ENCODE peak calls at places on chromosomes 6 and 20, in nine cellular contexts. L is fibroblast of lung, D is astrocyte, N is GM23248, Q is mesenchymal stem cell, G is MM.1S, U is NT2/D1, O is neural progenitor cell, E is colonic mucosa. X is an unnamed sample.
A peak's percentile ranks its signal among the peaks of the same experiment; 100 is the strongest.

GRCh38 chr6:53658992-53659391 is 6.6 kb downstream of the KLHL31 start:
- DNase-seq in N (peak; percentile 15), L (no peak), D (no peak), Q (no peak), U (no peak), O (no peak), E (no peak), G (no peak), X (no peak)

GRCh38 chr20:61954276-61955021 is 111.2 kb downstream of the TAF4 start:
- DNase-seq in N (no peak), Q (no peak), U (no peak), O (no peak), G (no peak), L (no peak), E (no peak), D (no peak), X (no peak)

GRCh38 chr6:142551145-142551811 is 249.5 kb downstream of the ADGRG6 start:
- DNase-seq in L (peak; percentile 42), N (peak; percentile 49), G (no peak), D (peak; percentile 11), O (peak; percentile 13), U (no peak), E (no peak), Q (no peak), X (peak; percentile 84)

GRCh38 chr6:73264446-73264845 is 1.4 kb upstream of the KHDC1 start:
- DNase-seq in L (no peak), N (no peak), D (no peak), Q (no peak), O (no peak), U (no peak), E (no peak), G (no peak), X (peak; percentile 97)

GRCh38 chr6:127397729-127398609 is 54.6 kb upstream of the ECHDC1 start:
- DNase-seq in Q (no peak), N (no peak), U (no peak), G (no peak), E (no peak), D (no peak), O (no peak), L (no peak), X (no peak)

GRCh38 chr6:431986-432385 is 40.4 kb downstream of the IRF4 start:
- DNase-seq in D (peak; percentile 12), E (no peak), O (no peak), N (no peak), U (no peak), Q (no peak), G (no peak), L (peak; percentile 23), X (no peak)

GRCh38 chr6:134166529-134167221 is 114.3 kb upstream of the SLC2A12 start:
- DNase-seq in Q (no peak), D (no peak), L (no peak), O (no peak), U (no peak), N (no peak), G (no peak), E (no peak), X (peak; percentile 46)

GRCh38 chr20:23270427-23270911 is 80.1 kb upstream of the NXT1 start:
- DNase-seq in D (peak; percentile 87), O (no peak), N (peak; percentile 22), E (no peak), U (no peak), L (peak; percentile 89), G (no peak), Q (peak; percentile 91), X (no peak)

DNA sequence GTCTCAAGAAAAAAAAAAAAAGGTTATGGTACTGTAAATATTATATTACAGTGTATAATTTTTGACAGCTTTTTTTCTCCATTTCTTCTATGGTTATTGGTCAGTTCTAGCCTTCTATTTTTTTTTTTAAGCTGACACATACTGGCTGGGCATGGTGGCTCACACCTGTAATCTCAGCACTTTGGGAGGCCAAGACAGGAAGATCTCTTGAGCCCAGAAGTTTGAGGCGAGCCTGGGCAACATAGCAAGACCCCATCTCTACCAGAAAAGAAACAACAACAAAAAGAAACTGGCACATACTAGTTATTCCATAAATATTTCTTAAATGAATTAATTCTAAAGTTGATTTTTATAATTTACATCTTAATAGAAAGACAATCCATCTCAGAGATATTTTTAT is 27.6 kb upstream of the PRND start:
- DNase-seq in O (no peak), U (no peak), E (no peak), Q (no peak), L (no peak), D (no peak), G (no peak), N (no peak), X (no peak)
- H3K4me3 ChIP-seq in O (no peak overlapping the region), U (no peak overlapping the region), E (no peak overlapping the region), Q (no peak overlapping the region), L (no peak overlapping the region), D (no peak overlapping the region), G (no peak overlapping the region), N (no peak overlapping the region), X (no peak overlapping the region)

GRCh38 chr20:41198443-41198842 is 61.1 kb downstream of the PLCG1 start:
- DNase-seq in E (no peak), G (no peak), U (no peak), L (no peak), Q (no peak), D (no peak), N (no peak), O (no peak), X (no peak)

GRCh38 chr20:41187668-41188067 is 50.3 kb downstream of the PLCG1 start:
- DNase-seq in N (no peak), Q (no peak), U (no peak), O (no peak), E (no peak), L (no peak), G (no peak), D (no peak), X (no peak)

GRCh38 chr20:41191562-41192500 is 54.5 kb downstream of the PLCG1 start:
- DNase-seq in E (no peak), O (no peak), L (no peak), D (no peak), Q (no peak), N (no peak), G (no peak), U (no peak), X (no peak)

GRCh38 chr20:41196653-41197225 is 59.4 kb downstream of the PLCG1 start:
- DNase-seq in O (no peak), N (no peak), G (no peak), U (no peak), D (no peak), L (no peak), Q (no peak), E (no peak), X (no peak)

DNA sequence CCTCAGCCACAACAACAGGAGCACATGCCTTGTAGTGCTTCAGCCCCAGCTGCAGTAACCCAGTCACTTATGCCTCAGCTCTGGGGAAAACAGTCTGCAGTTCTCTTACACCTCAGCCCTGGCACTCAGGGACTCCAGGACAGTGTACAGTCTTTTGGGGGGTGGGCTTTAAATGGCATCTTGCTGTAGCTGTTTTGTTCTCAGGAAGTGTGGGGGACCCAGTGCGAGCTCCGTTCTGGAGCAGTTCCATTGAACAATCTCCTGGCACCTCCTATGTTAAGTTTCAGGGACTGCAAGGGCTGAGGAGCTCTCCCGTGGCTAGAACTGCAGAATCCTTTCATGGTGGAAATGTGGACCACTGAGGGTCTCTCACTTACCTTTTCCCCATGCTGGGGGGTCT is 55.2 kb downstream of the PLCG1 start:
- DNase-seq in Q (no peak), G (no peak), U (no peak), N (no peak), E (no peak), L (no peak), D (no peak), O (no peak), X (no peak)
- H3K9me3 ChIP-seq in Q (peaks cover 58% of the 10 kb centered on the region), G (no peaks in the 10 kb centered on the region), U (peaks cover 5% of the 10 kb centered on the region), N (no peaks in the 10 kb centered on the region), E (no peaks in the 10 kb centered on the region), L (no peaks in the 10 kb centered on the region), D (peaks cover 5% of the 10 kb centered on the region), O (no peaks in the 10 kb centered on the region), X (no peaks in the 10 kb centered on the region)

GRCh38 chr20:50224052-50224451 is 33.4 kb downstream of the CEBPB start:
- DNase-seq in D (no peak), Q (no peak), N (no peak), L (no peak), G (no peak), E (no peak), U (no peak), O (no peak), X (no peak)

GRCh38 chr20:50222568-50223320 is 32.1 kb downstream of the CEBPB start:
- DNase-seq in O (no peak), Q (no peak), L (no peak), G (no peak), N (no peak), U (no peak), D (no peak), E (no peak), X (no peak)

GRCh38 chr20:50226093-50226974 is 35.7 kb downstream of the CEBPB start:
- DNase-seq in G (no peak), E (peak; percentile 42), U (no peak), Q (peak; percentile 58), O (no peak), N (peak; percentile 73), D (peak; percentile 58), L (peak; percentile 70), X (no peak)

GRCh38 chr20:50223321-50223995 is 32.8 kb downstream of the CEBPB start:
- DNase-seq in E (no peak), D (no peak), G (no peak), Q (no peak), O (no peak), U (no peak), L (no peak), N (peak; percentile 17), X (no peak)

DNA sequence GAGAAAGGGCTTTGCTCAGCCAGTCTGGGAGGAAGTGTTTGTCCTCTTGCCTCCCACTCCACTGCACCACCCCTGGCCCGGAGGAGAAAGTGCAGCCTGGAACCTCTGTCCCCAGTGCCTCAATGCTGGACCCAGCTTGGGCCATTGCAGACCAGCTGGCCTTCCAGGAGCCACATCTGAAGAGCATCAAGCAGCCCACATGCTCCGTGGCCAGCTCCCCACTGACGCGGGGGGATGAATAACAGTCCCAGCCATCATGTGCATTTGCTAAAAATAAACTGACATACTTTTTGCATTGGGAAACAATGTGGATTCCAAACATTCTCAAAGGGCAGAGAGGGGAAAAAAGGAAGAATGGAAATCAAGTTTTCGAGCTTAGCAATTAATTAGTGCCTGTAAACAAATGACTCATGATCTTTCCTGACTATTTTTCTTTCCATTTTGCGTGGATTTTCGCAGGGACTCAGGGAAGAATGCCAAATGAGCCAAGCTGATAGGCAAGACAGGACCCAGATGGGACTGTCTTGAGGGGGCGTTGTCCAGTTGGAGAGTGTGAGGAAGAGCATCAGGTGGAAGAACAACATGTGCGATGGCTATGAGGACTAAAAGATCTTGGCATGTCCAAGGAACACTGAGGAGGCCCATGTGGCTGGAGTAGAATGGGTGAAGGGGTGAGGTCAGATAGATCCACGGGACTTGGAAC is 34.1 kb downstream of the CEBPB start:
- DNase-seq in G (no peak), L (peak; percentile 95), O (no peak), Q (peak; percentile 99), D (peak; percentile 95), E (peak; percentile 41), N (peak; percentile 95), U (no peak), X (peak; percentile 36)
- H3K9ac ChIP-seq in G (no peak overlapping the region), L (no peak overlapping the region), O (no peak overlapping the region), Q (peak overlapping the region; percentile 61), D (peak overlapping the region; percentile 17), E (no peak overlapping the region), N (peak overlapping the region; percentile 21), U (no peak overlapping the region), X (no peak overlapping the region)

GRCh38 chr6:30076333-30076732 is 764 bp upstream of the RNF39 start:
- DNase-seq in E (no peak), N (no peak), Q (no peak), L (no peak), O (no peak), G (no peak), U (no peak), D (no peak), X (peak; percentile 38)

GRCh38 chr6:30073489-30074240 is 1.9 kb downstream of the RNF39 start:
- DNase-seq in D (no peak), U (no peak), E (peak; percentile 43), G (no peak), Q (no peak), N (no peak), O (no peak), L (no peak), X (no peak)

GRCh38 chr6:30075094-30075986 is at the start of gene RNF39:
- DNase-seq in Q (no peak), O (peak; percentile 59), U (no peak), E (peak; percentile 65), G (no peak), L (no peak), D (no peak), N (peak; percentile 29), X (peak; percentile 79)

GRCh38 chr6:30075987-30076311 is 380 bp upstream of the RNF39 start:
- DNase-seq in N (no peak), D (no peak), U (no peak), G (no peak), O (no peak), E (no peak), Q (no peak), L (no peak), X (peak; percentile 90)

DNA sequence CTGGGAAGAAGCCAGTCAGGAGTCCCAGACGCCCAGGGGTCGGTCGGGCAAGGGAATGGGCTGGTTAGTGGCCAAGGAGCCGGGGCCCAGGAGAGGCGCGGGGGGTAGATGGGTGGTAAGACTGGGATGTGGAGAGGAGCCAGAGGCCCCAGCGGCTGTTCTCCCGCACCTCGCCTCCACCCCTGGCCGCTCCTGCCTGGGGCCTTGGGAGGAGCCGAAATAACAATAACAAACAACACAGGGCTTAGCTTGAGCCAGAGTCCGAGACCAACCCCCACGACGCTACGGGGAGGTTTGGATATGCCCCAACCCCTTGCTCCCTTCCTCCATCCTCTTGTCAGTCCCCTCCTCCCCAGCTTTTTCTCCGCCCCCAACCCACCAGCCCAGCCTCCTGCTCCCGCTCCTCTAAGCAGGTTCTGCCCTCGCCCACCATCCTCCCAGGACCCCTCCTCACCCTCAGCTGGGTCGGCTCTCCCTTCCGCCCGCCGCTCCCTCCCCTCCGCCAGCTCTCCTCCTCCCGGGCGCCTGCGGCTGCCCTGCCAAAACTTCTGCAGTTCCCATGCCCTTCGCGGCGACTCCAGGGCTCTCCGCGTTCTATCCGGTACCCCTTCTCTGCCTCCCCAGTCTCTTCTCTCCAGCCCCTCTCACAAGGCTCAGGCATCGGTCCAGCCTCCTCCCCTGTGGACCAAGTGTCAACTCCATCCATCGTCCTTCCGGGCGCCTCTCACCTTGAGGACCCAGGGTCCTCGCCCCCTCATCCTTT is 1.1 kb downstream of the RNF39 start:
- DNase-seq in O (peak; percentile 62), E (peak; percentile 42), G (no peak), U (no peak), N (peak; percentile 26), Q (no peak), D (no peak), L (no peak), X (no peak)
- H3K4me3 ChIP-seq in O (peak overlapping the region; percentile 61), E (peak overlapping the region; percentile 36), G (no peak overlapping the region), U (peak overlapping the region; percentile 59), N (peak overlapping the region; percentile 51), Q (peak overlapping the region; percentile 63), D (peak overlapping the region; percentile 3), L (peak overlapping the region; percentile 50), X (peak overlapping the region; percentile 77)

X was measured in mammary epithelial cell.